ENCODE peak calls at places on chromosomes 11 and 22, in five cellular contexts. F is HepG2; I is ovary; O is colonic mucosa; U is CD8-positive, alpha-beta memory T cell. Z is an unnamed sample.

GRCh38 chr11:121687961-121688566 is 235.3 kb upstream of the SORL1-AS1 start:
- DNase-seq in O (no peak), I (no peak), U (no peak), F (no peak), Z (no peak)

GRCh38 chr11:65446446-65447277 is 24.1 kb downstream of the NEAT1 start:
- DNase-seq in U (no peak), F (no peak), I (no peak), O (no peak), Z (no peak)

GRCh38 chr22:47592791-47593190 is 830.3 kb downstream of the TBC1D22A start:
- DNase-seq in U (no peak), F (no peak), O (no peak), I (no peak), Z (peak; percentile 64)

GRCh38 chr22:46225631-46226030 is 24.5 kb downstream of the CDPF1 start:
- DNase-seq in I (no peak), U (no peak), F (no peak), O (no peak), Z (no peak)

GRCh38 chr11:104624021-104624420 is 274.2 kb downstream of the CASP12 start:
- DNase-seq in F (no peak), O (no peak), U (no peak), I (no peak), Z (no peak)

GRCh38 chr11:1168256-1168655 is 10.5 kb downstream of the MUC5AC start:
- DNase-seq in U (no peak), O (no peak), F (no peak), I (no peak), Z (no peak)

GRCh38 chr22:27715078-27715477 is 86.5 kb downstream of the MN1 start:
- DNase-seq in O (no peak), U (no peak), F (no peak), I (no peak), Z (no peak)

GRCh38 chr11:12834166-12834565 is 159.9 kb downstream of the TEAD1 start:
- DNase-seq in I (no peak), F (no peak), O (no peak), U (no peak), Z (no peak)

GRCh38 chr11:14058061-14058460 is 95.5 kb downstream of the SPON1 start:
- DNase-seq in U (no peak), O (no peak), I (no peak), F (no peak), Z (no peak)

GRCh38 chr11:13440100-13440855 is 22.7 kb downstream of the BTBD10 start:
- DNase-seq in U (no peak), O (peak; percentile 39), I (no peak), F (no peak), Z (no peak)

GRCh38 chr22:38285015-38285414 is 12.2 kb upstream of the TMEM184B start:
- DNase-seq in I (no peak), F (no peak), O (no peak), U (no peak), Z (no peak)

GRCh38 chr22:27129266-27129665 is 471.9 kb downstream of the MIAT start:
- DNase-seq in O (no peak), U (no peak), F (no peak), I (no peak), Z (no peak)

GRCh38 chr11:112216591-112217105 is 9.6 kb upstream of the PTS start:
- DNase-seq in U (no peak), O (no peak), I (no peak), F (no peak), Z (no peak)

GRCh38 chr11:88384678-88385015 is 47.1 kb upstream of the CTSC start:
- DNase-seq in U (no peak), O (no peak), I (no peak), F (no peak), Z (no peak)

DNA sequence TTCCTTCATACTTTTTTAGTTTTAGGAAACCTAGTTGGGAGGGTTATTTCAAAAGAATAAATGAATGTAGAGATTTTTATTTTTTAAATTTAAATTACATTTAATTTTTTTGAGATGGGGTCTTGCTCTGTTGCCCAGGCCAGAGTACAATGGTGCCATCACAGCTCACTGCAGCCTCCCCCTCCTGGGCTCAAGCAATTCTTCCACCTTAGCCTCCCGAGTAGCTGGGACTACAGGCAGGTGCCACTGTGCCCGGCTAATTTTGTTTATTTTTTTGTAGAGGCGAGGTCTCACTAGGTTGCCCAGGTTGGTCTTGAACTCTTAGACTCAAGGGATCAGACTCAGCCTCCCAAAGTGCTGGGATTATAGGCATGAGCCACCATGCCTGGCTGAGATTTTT is 32.6 kb downstream of the ZNRF3 start:
- DNase-seq in O (no peak), U (no peak), I (no peak), F (no peak), Z (no peak)
- H3K4me1 ChIP-seq in O (peaks cover 5% of the 10 kb centered on the region), U (no peaks in the 10 kb centered on the region), I (peaks cover 25% of the 10 kb centered on the region), F (peaks cover 100% of the 10 kb centered on the region), Z (peaks cover 52% of the 10 kb centered on the region)

GRCh38 chr22:36911887-36912661 is 1.4 kb upstream of the CSF2RB start:
- DNase-seq in I (no peak), O (no peak), U (no peak), F (no peak), Z (no peak)

GRCh38 chr22:36914383-36914752 is 940 bp downstream of the CSF2RB start:
- DNase-seq in I (no peak), U (no peak), F (no peak), O (no peak), Z (no peak)

GRCh38 chr22:36910461-36910860 is 3.0 kb upstream of the CSF2RB start:
- DNase-seq in U (no peak), F (no peak), I (no peak), O (no peak), Z (no peak)

GRCh38 chr22:36913431-36914382 is at the start of gene CSF2RB:
- DNase-seq in O (peak; percentile 32), I (no peak), F (no peak), U (no peak), Z (no peak)

DNA sequence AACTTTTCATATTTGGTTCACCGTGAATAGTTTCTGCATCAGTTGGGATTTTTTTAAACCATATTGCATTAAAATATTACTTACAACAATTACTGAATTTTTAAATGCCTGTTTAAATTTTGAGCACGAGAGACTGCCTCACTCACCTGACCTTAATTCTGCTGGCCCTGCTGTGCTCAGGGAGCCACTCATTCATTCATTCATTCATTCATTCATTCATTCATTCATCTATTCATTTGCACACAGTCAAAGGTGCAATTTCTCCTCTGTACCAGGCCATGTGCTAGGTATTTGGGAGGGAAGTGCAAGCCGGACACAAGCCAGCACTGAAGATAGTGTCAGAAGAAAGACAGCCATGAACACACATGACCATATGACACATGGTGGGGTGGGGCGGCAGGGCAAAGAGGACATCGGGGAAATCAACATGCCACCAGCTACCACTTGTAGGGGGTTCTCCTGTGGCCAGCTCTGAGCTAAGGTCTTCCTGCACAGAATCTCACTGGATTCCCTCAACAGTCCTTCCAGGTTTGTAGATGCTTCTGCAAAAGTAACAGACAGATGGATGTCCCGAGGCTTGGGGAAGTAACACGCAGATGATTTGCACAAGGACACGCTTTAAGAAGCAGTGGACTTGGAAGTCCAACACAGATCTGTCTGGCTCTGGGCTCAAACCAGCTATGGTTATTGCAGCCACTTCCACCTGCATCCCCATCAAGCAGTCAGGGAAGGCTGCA is 566 bp upstream of the CSF2RB start:
- DNase-seq in F (no peak), I (no peak), U (no peak), O (no peak), Z (no peak)
- H3K4me3 ChIP-seq in F (no peak overlapping the region), I (no peak overlapping the region), U (no peak overlapping the region), O (no peak overlapping the region), Z (no peak overlapping the region)

GRCh38 chr11:34910817-34911216 is 5.4 kb downstream of the APIP start:
- DNase-seq in U (no peak), F (no peak), O (no peak), I (no peak), Z (no peak)
- H3K4me1 ChIP-seq in U (peaks cover 20% of the 10 kb centered on the region), F (peaks cover 58% of the 10 kb centered on the region), O (no peaks in the 10 kb centered on the region), I (no peaks in the 10 kb centered on the region), Z (peaks cover 13% of the 10 kb centered on the region)

GRCh38 chr22:35542157-35542971 is 1.7 kb downstream of the RASD2 start:
- DNase-seq in U (no peak), I (no peak), O (no peak), F (no peak), Z (no peak)
- H3K4me3 ChIP-seq in U (no peak overlapping the region), I (no peak overlapping the region), O (peak overlapping the region; percentile 51), F (no peak overlapping the region), Z (no peak overlapping the region)

GRCh38 chr11:10497371-10498021 is 42.4 kb downstream of the AMPD3 start:
- DNase-seq in O (peak; percentile 17), I (no peak), U (no peak), F (no peak), Z (no peak)
- H3K4me1 ChIP-seq in O (no peaks in the 10 kb centered on the region), I (no peaks in the 10 kb centered on the region), U (no peaks in the 10 kb centered on the region), F (no peaks in the 10 kb centered on the region), Z (no peaks in the 10 kb centered on the region)

GRCh38 chr11:96278039-96278897 is 64.7 kb downstream of the MAML2 start:
- DNase-seq in O (no peak), I (no peak), F (no peak), U (no peak), Z (no peak)

GRCh38 chr11:96279018-96279417 is 64.0 kb downstream of the MAML2 start:
- DNase-seq in U (no peak), F (no peak), I (no peak), O (no peak), Z (no peak)

GRCh38 chr11:96275807-96276594 is 67.0 kb downstream of the MAML2 start:
- DNase-seq in I (no peak), U (no peak), O (no peak), F (no peak), Z (no peak)

GRCh38 chr11:96276836-96277235 is 66.2 kb downstream of the MAML2 start:
- DNase-seq in O (no peak), U (no peak), F (no peak), I (no peak), Z (no peak)

GRCh38 chr11:96277696-96278038 is 65.3 kb downstream of the MAML2 start:
- DNase-seq in I (no peak), U (no peak), O (no peak), F (no peak), Z (no peak)
- H3K4me3 ChIP-seq in I (no peak overlapping the region), U (no peak overlapping the region), O (no peak overlapping the region), F (no peak overlapping the region), Z (no peak overlapping the region)

DNA sequence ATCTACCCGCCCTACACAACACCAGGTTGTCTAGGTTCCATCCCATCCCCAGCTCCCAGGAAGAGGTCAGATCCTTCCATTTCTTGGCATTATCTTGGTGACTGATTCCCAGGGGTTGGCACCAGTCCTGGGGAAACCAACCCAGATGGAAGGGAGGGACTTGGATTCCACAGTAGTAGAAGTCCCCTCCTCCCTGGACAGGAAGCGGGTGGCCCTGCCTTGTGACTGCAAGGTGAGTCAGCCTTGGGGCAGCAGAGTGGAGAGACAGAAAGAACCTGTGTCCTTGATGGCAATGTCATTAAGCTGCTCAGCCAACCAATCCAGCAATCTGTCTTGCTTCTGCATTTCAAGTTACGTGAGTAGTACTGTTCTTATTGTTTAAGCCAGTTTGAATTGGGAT is 26.5 kb downstream of the SYT13 start:
- DNase-seq in I (no peak), O (peak; percentile 74), U (no peak), F (peak; percentile 51), Z (no peak)
- H3K4me1 ChIP-seq in I (no peaks in the 10 kb centered on the region), O (no peaks in the 10 kb centered on the region), U (no peaks in the 10 kb centered on the region), F (peaks cover under 1% of the 10 kb centered on the region), Z (no peaks in the 10 kb centered on the region)

DNA sequence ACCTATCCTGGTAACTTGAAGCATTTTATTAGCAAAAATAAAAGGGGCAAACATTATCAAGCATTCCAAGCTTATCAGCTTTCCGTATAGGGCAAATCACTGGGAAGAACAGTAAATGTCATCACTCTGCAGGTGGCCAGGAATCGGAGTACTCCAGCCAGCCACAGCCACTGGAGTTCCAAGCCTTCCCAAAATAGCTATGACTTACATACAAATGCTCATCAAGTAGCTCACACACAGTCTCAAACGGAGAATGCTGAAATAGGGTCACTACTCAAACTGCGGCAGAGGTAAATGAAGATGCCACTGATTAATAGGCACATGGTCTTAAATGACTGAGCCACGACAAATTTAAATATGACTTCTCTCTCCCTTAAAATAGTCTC is 2.1 kb downstream of the USP28 start:
- DNase-seq in O (no peak), U (no peak), F (no peak), I (no peak), Z (no peak)
- H3K4me3 ChIP-seq in O (no peak overlapping the region), U (no peak overlapping the region), F (no peak overlapping the region), I (no peak overlapping the region), Z (no peak overlapping the region)